ENCODE peak calls at places on chromosomes 12 and 14, in five cellular contexts. P is fibroblast of lung, C is neuronal stem cell, F is C1 segment of cervical spinal cord, B is RCC 7860. O is an unnamed sample.

GRCh38 chr14:103393687-103394626 is 8.7 kb downstream of the MARK3 start:
- DNase-seq in P (peak; percentile 60), C (no peak), F (no peak), B (no peak), O (no peak)

GRCh38 chr12:102539651-102540553 is 59.5 kb upstream of the IGF1 start:
- DNase-seq in P (peak; percentile 5), C (peak; percentile 23), F (no peak), B (peak; percentile 97), O (no peak)

GRCh38 chr14:55580401-55581010 is 499 bp downstream of the KTN1 start:
- DNase-seq in P (no peak), C (peak; percentile 50), F (peak; percentile 75), B (no peak), O (peak; percentile 74)

GRCh38 chr12:647039-647712 is 16.1 kb downstream of the NINJ2 start:
- DNase-seq in P (no peak), C (no peak), F (no peak), B (no peak), O (no peak)

GRCh38 chr14:97640031-97640430 is 842.8 kb downstream of the VRK1 start:
- DNase-seq in P (no peak), C (no peak), F (no peak), B (no peak), O (no peak)

GRCh38 chr12:51884676-51885229 is 3.1 kb upstream of the ANKRD33 start:
- DNase-seq in P (peak; percentile 41), C (no peak), F (no peak), B (peak; percentile 19), O (no peak)

GRCh38 chr12:84270470-84271140 is 642.0 kb downstream of the SLC6A15 start:
- DNase-seq in P (no peak), C (no peak), F (no peak), B (no peak), O (no peak)

GRCh38 chr12:6729186-6729585 is 5.3 kb downstream of the COPS7A start:
- DNase-seq in P (no peak), C (no peak), F (no peak), B (no peak), O (no peak)

GRCh38 chr12:98572010-98572409 is 21.5 kb upstream of the SLC25A3 start:
- DNase-seq in P (no peak), C (no peak), F (no peak), B (no peak), O (no peak)

GRCh38 chr12:84924956-84925355 is 12.4 kb upstream of the SLC6A15 start:
- DNase-seq in P (peak; percentile 82), C (no peak), F (no peak), B (peak; percentile 33), O (no peak)

GRCh38 chr12:53380797-53381738 is 1.1 kb downstream of the SP1 start:
- DNase-seq in P (peak; percentile 65), C (no peak), F (no peak), B (no peak), O (no peak)

GRCh38 chr14:22472935-22473854 is 115.8 kb downstream of the DAD1 start:
- DNase-seq in P (peak; percentile 67), C (peak; percentile 30), F (peak; percentile 33), B (peak; percentile 9), O (peak; percentile 79)